ENCODE peak calls at places on chromosomes 16 and 17, in five cellular contexts. I, S, V, F and X are unnamed samples.

GRCh38 chr17:18008496-18009268 is 30.3 kb downstream of the ATPAF2 start:
- DNase-seq in I (no peak), S (peak), V (no peak), F (no peak), X (peak)

GRCh38 chr16:81175325-81175891 is 63.1 kb upstream of the BCO1 start:
- DNase-seq in I (no peak), S (peak), V (no peak), F (no peak), X (peak)

GRCh38 chr16:50197582-50197981 is 44.5 kb downstream of the TENT4B start:
- DNase-seq in I (no peak), S (no peak), V (no peak), F (no peak), X (no peak)

GRCh38 chr16:1335996-1336395 is 2.6 kb downstream of the BAIAP3 start:
- DNase-seq in I (no peak), S (no peak), V (no peak), F (no peak), X (no peak)

GRCh38 chr17:78922876-78923498 is 2.2 kb downstream of the TIMP2 start:
- DNase-seq in I (no peak), S (no peak), V (no peak), F (peak), X (no peak)

GRCh38 chr16:870856-871561 is 70.5 kb upstream of the GNG13 start:
- DNase-seq in I (no peak), S (no peak), V (no peak), F (no peak), X (no peak)

GRCh38 chr16:74793571-74793970 is 19.0 kb upstream of the FA2H start:
- DNase-seq in I (no peak), S (no peak), V (no peak), F (no peak), X (peak)

GRCh38 chr17:60372790-60373483 is 19.0 kb downstream of the USP32 start:
- DNase-seq in I (no peak), S (peak), V (no peak), F (no peak), X (no peak)

GRCh38 chr16:27224271-27224737 is 21.0 kb downstream of the KDM8 start:
- DNase-seq in I (no peak), S (no peak), V (no peak), F (no peak), X (no peak)

GRCh38 chr16:2785101-2785991 is 2.0 kb downstream of the PRSS33 start:
- DNase-seq in I (no peak), S (no peak), V (no peak), F (peak), X (no peak)

GRCh38 chr16:24986512-24987303 is 28.5 kb downstream of the ARHGAP17 start:
- DNase-seq in I (no peak), S (peak), V (no peak), F (no peak), X (peak)

GRCh38 chr17:37598145-37598544 is 11.1 kb downstream of the SYNRG start:
- DNase-seq in I (no peak), S (no peak), V (no peak), F (no peak), X (no peak)
- H2BK12ac ChIP-seq in I (no peak), S (no peak), V (no peak), F (no peak), X (no peak)

DNA sequence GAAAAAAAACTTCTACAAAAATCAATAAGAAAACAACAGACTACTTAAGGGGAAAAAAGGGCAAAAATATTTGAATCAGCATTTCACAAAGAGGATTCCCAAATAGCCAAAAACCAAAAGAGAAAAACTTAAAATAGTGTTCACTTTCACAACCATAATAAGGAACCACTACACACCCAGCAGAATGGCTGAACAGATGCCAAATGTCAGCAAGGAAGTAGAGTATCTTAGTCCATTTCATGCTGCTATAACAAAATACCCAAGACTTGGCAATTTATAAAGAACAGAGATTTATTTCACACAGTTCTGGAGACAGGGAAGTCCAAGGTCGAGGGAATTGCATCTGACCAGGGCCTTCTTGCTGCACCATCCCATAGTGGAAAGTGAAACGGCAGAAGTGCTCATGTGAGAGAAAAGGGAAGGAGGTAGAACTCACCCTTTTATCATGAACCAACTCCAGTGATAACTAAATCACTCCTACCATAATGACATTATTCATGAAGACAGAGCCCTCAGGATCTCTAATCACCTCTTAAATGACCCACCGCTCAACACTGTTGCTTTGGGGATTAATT is 33.8 kb upstream of the CCL22 start:
- DNase-seq in I (no peak), S (peak), V (no peak), F (no peak), X (no peak)
- H2BK12ac ChIP-seq in I (no peak), S (no peak), V (no peak), F (no peak), X (no peak)

GRCh38 chr17:50890675-50891516 is 24.7 kb upstream of the TOB1 start:
- DNase-seq in I (no peak), S (no peak), V (no peak), F (no peak), X (peak)
- H2BK12ac ChIP-seq in I (peak), S (no peak), V (no peak), F (no peak), X (no peak)

GRCh38 chr16:66641387-66641786 is 36.9 kb downstream of the CMTM3 start:
- DNase-seq in I (no peak), S (no peak), V (no peak), F (no peak), X (no peak)
- H2BK12ac ChIP-seq in I (no peak), S (no peak), V (no peak), F (no peak), X (no peak)

GRCh38 chr17:77892031-77892430 is 66.5 kb upstream of the TNRC6C start:
- DNase-seq in I (no peak), S (no peak), V (no peak), F (no peak), X (no peak)
- H2BK12ac ChIP-seq in I (peak), S (no peak), V (no peak), F (no peak), X (no peak)

DNA sequence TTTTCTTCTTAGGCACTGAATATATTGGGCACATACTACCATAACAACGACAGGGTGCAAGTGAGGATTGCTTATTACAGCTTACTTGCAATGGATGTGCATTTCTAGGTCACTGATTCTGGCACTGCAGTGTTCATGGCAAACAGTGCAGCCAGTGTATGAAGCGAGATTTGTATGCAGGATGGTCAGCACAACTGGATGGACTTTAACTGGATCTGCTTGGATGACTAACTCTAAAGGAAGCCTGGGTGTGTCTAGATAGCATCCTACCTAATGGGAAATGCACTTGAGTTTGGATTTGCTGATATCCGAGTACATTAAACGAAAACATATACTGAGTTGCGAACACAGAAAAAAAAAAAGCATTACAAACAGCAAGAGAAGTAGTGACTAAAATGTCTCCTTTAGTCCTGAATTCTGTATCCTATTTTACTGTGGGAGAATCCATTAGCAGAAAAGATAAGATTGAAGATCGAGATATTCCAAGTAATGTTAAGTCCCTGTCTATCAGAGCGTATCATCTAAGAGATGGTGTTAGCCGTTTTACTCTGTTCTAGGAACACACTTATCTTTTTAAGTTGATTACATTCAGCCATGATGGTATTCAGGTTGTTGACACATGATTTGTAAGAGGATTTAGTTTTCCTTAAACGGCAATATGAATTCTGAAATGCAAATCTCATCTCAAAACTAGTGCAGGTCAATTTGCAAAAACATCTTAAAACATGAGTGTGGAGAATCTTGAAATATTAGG is 142.5 kb upstream of the CPHXL start:
- DNase-seq in I (no peak), S (no peak), V (no peak), F (no peak), X (no peak)
- H2BK12ac ChIP-seq in I (no peak), S (peak), V (no peak), F (no peak), X (no peak)

GRCh38 chr16:19269098-19269497 is 16.4 kb upstream of the CLEC19A start:
- DNase-seq in I (no peak), S (no peak), V (no peak), F (no peak), X (no peak)

GRCh38 chr16:19274178-19274797 is 11.2 kb upstream of the CLEC19A start:
- DNase-seq in I (no peak), S (no peak), V (no peak), F (no peak), X (no peak)
- H2BK12ac ChIP-seq in I (no peak), S (no peak), V (no peak), F (no peak), X (no peak)

GRCh38 chr17:9465216-9465921 is 110.3 kb downstream of the STX8 start:
- DNase-seq in I (no peak), S (peak), V (no peak), F (no peak), X (no peak)
- H2BK12ac ChIP-seq in I (no peak), S (no peak), V (no peak), F (no peak), X (no peak)

DNA sequence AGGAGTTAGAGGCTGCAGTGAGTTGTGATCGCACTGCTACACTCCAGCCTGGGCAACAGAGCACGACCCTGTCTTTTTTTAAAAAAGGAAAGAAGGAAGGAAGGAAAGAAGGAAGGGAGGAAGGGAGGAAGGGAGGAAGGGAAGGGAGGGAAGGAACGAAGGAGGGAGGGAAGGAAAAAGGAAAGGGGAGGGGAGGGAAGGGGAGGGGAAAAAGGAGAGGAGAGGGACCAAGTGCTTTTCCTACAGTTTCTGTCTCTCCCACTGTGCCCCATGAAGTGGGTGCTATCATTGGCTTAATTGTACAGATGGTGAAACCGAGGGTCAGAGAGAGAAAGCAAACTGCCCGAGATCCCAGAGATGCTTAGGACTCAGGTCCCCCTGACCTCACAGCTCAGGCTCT is 57.6 kb downstream of the SOCS1 start:
- DNase-seq in I (no peak), S (no peak), V (no peak), F (no peak), X (no peak)
- H2BK12ac ChIP-seq in I (peak), S (no peak), V (no peak), F (no peak), X (no peak)